ENCODE peak calls at places on chromosomes 1 and 21, in seven cellular contexts. One of them, this sample, is unnamed.

GRCh38 chr1:208238710-208239517 is 5.3 kb downstream of the PLXNA2 start:
- DNase-seq in psoas muscle: no peak
- DNase-seq in coronary artery: peak
- DNase-seq in PC-9: no peak
- DNase-seq in GM23338: peak
- DNase-seq in K562: peak
- DNase-seq in prostate gland: peak
- DNase-seq in this sample: peak

GRCh38 chr1:38989979-38990378 is 1.1 kb upstream of the AKIRIN1 start:
- DNase-seq in psoas muscle: no peak
- DNase-seq in coronary artery: no peak
- DNase-seq in PC-9: no peak
- DNase-seq in GM23338: no peak
- DNase-seq in K562: no peak
- DNase-seq in prostate gland: no peak
- DNase-seq in this sample: no peak

GRCh38 chr1:99820546-99820945 is 29.6 kb upstream of the AGL start:
- DNase-seq in psoas muscle: no peak
- DNase-seq in coronary artery: no peak
- DNase-seq in PC-9: no peak
- DNase-seq in GM23338: no peak
- DNase-seq in K562: no peak
- DNase-seq in prostate gland: no peak
- DNase-seq in this sample: no peak

GRCh38 chr1:233151850-233152249 is 143.7 kb downstream of the PCNX2 start:
- DNase-seq in psoas muscle: no peak
- DNase-seq in coronary artery: no peak
- DNase-seq in PC-9: no peak
- DNase-seq in GM23338: no peak
- DNase-seq in K562: no peak
- DNase-seq in prostate gland: no peak
- DNase-seq in this sample: no peak

GRCh38 chr1:232725303-232726047 is 79.7 kb upstream of the MAP10 start:
- DNase-seq in psoas muscle: no peak
- DNase-seq in coronary artery: no peak
- DNase-seq in PC-9: no peak
- DNase-seq in GM23338: peak
- DNase-seq in K562: no peak
- DNase-seq in prostate gland: no peak
- DNase-seq in this sample: no peak

GRCh38 chr1:220123889-220124288 is 30.0 kb downstream of the IARS2 start:
- DNase-seq in psoas muscle: no peak
- DNase-seq in coronary artery: no peak
- DNase-seq in PC-9: no peak
- DNase-seq in GM23338: peak
- DNase-seq in K562: peak
- DNase-seq in prostate gland: no peak
- DNase-seq in this sample: no peak

GRCh38 chr1:170791941-170792340 is 128.0 kb downstream of the PRRX1 start:
- DNase-seq in psoas muscle: no peak
- DNase-seq in coronary artery: no peak
- DNase-seq in PC-9: no peak
- DNase-seq in GM23338: no peak
- DNase-seq in K562: no peak
- DNase-seq in prostate gland: no peak
- DNase-seq in this sample: no peak

GRCh38 chr1:237043846-237044636 is 2.1 kb downstream of the RYR2 start:
- DNase-seq in psoas muscle: no peak
- DNase-seq in coronary artery: no peak
- DNase-seq in PC-9: no peak
- DNase-seq in GM23338: peak
- DNase-seq in K562: no peak
- DNase-seq in prostate gland: no peak
- DNase-seq in this sample: no peak

GRCh38 chr1:20530261-20530660 is 22.1 kb upstream of the FAM43B start:
- DNase-seq in psoas muscle: no peak
- DNase-seq in coronary artery: no peak
- DNase-seq in PC-9: no peak
- DNase-seq in GM23338: no peak
- DNase-seq in K562: peak
- DNase-seq in prostate gland: no peak
- DNase-seq in this sample: no peak

GRCh38 chr1:199218065-199218464 is 579.2 kb downstream of the PTPRC start:
- DNase-seq in psoas muscle: no peak
- DNase-seq in coronary artery: peak
- DNase-seq in PC-9: no peak
- DNase-seq in GM23338: peak
- DNase-seq in K562: no peak
- DNase-seq in prostate gland: no peak
- DNase-seq in this sample: no peak

GRCh38 chr1:36905941-36906340 is 128.4 kb downstream of the GRIK3 start:
- DNase-seq in psoas muscle: no peak
- DNase-seq in coronary artery: no peak
- DNase-seq in PC-9: no peak
- DNase-seq in GM23338: no peak
- DNase-seq in K562: no peak
- DNase-seq in prostate gland: no peak
- DNase-seq in this sample: no peak

GRCh38 chr1:207030522-207031009 is 2.0 kb downstream of the C1orf116 start:
- DNase-seq in psoas muscle: no peak
- DNase-seq in coronary artery: no peak
- DNase-seq in PC-9: no peak
- DNase-seq in GM23338: no peak
- DNase-seq in K562: no peak
- DNase-seq in prostate gland: no peak
- DNase-seq in this sample: no peak

GRCh38 chr1:151476083-151476482 is 16.8 kb upstream of the POGZ start:
- DNase-seq in psoas muscle: no peak
- DNase-seq in coronary artery: no peak
- DNase-seq in PC-9: no peak
- DNase-seq in GM23338: no peak
- DNase-seq in K562: no peak
- DNase-seq in prostate gland: no peak
- DNase-seq in this sample: no peak

GRCh38 chr1:20704390-20705301 is 13.2 kb downstream of the KIF17 start:
- DNase-seq in psoas muscle: no peak
- DNase-seq in coronary artery: no peak
- DNase-seq in PC-9: no peak
- DNase-seq in GM23338: no peak
- DNase-seq in K562: no peak
- DNase-seq in prostate gland: no peak
- DNase-seq in this sample: no peak

GRCh38 chr1:56897150-56898004 is 42.8 kb downstream of the C8A start:
- DNase-seq in psoas muscle: no peak
- DNase-seq in coronary artery: no peak
- DNase-seq in PC-9: no peak
- DNase-seq in GM23338: no peak
- DNase-seq in K562: no peak
- DNase-seq in prostate gland: no peak
- DNase-seq in this sample: no peak

GRCh38 chr1:179632868-179633267 is 41.2 kb downstream of the TDRD5 start:
- DNase-seq in psoas muscle: no peak
- DNase-seq in coronary artery: no peak
- DNase-seq in PC-9: no peak
- DNase-seq in GM23338: no peak
- DNase-seq in K562: no peak
- DNase-seq in prostate gland: no peak
- DNase-seq in this sample: no peak
- H3K27ac ChIP-seq in psoas muscle: no peak
- H3K27ac ChIP-seq in coronary artery: no peak
- H3K27ac ChIP-seq in PC-9: no peak
- H3K27ac ChIP-seq in GM23338: no peak
- H3K27ac ChIP-seq in K562: no peak
- H3K27ac ChIP-seq in prostate gland: no peak
- H3K27ac ChIP-seq in this sample: no peak

GRCh38 chr1:236020359-236021000 is 44.4 kb downstream of the NID1 start:
- DNase-seq in psoas muscle: peak
- DNase-seq in coronary artery: no peak
- DNase-seq in PC-9: no peak
- DNase-seq in GM23338: no peak
- DNase-seq in K562: no peak
- DNase-seq in prostate gland: no peak
- DNase-seq in this sample: no peak
- H3K27ac ChIP-seq in psoas muscle: peak
- H3K27ac ChIP-seq in coronary artery: no peak
- H3K27ac ChIP-seq in PC-9: no peak
- H3K27ac ChIP-seq in GM23338: no peak
- H3K27ac ChIP-seq in K562: no peak
- H3K27ac ChIP-seq in prostate gland: peak
- H3K27ac ChIP-seq in this sample: peak

GRCh38 chr1:150006881-150007401 is 3.6 kb downstream of the OTUD7B start:
- DNase-seq in psoas muscle: no peak
- DNase-seq in coronary artery: no peak
- DNase-seq in PC-9: no peak
- DNase-seq in GM23338: no peak
- DNase-seq in K562: peak
- DNase-seq in prostate gland: no peak
- DNase-seq in this sample: no peak
- H3K27ac ChIP-seq in psoas muscle: peak
- H3K27ac ChIP-seq in coronary artery: no peak
- H3K27ac ChIP-seq in PC-9: no peak
- H3K27ac ChIP-seq in GM23338: no peak
- H3K27ac ChIP-seq in K562: peak
- H3K27ac ChIP-seq in prostate gland: no peak
- H3K27ac ChIP-seq in this sample: no peak

GRCh38 chr1:234499119-234500039 is 20.4 kb upstream of the TARBP1 start:
- DNase-seq in psoas muscle: peak
- DNase-seq in coronary artery: peak
- DNase-seq in PC-9: peak
- DNase-seq in GM23338: peak
- DNase-seq in K562: peak
- DNase-seq in prostate gland: peak
- DNase-seq in this sample: peak
- H3K27ac ChIP-seq in psoas muscle: peak
- H3K27ac ChIP-seq in coronary artery: peak
- H3K27ac ChIP-seq in PC-9: peak
- H3K27ac ChIP-seq in GM23338: no peak
- H3K27ac ChIP-seq in K562: peak
- H3K27ac ChIP-seq in prostate gland: peak
- H3K27ac ChIP-seq in this sample: peak

DNA sequence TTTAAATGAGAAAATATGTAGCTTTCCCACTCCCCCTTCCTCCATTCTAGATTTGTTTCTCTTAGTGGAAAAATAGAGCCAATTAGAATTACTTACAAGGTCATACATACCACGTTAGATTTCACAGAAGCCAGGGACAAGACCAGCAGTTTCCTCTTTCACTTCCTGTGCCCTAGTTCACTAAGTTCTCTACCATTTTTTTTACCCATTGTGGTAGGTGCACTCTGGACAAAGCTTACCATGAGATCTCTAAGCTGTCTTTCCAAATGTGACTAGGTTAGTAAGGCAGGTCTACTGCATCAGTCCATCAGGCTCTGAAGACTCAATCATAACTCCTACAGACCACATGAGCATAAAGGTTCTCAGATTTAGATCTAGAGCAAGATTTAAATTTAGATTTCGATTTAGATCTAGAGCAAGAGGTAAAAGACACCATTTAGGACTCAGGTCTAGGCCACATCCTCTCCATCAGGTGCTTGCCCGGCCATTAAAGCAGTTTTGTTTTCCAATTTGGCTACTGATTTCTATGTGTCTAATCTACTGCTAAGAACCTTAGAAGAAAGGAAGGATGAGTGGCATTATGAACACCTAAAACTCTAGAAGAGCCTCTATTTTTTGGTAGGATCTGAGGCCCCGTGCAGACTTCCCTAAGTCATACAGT is 235.3 kb downstream of the FAF1 start:
- DNase-seq in psoas muscle: no peak
- DNase-seq in coronary artery: no peak
- DNase-seq in PC-9: no peak
- DNase-seq in GM23338: no peak
- DNase-seq in K562: no peak
- DNase-seq in prostate gland: no peak
- DNase-seq in this sample: no peak
- H3K27ac ChIP-seq in psoas muscle: no peak
- H3K27ac ChIP-seq in coronary artery: no peak
- H3K27ac ChIP-seq in PC-9: no peak
- H3K27ac ChIP-seq in GM23338: no peak
- H3K27ac ChIP-seq in K562: no peak
- H3K27ac ChIP-seq in prostate gland: no peak
- H3K27ac ChIP-seq in this sample: no peak

GRCh38 chr21:38921511-38922215 is 115.9 kb downstream of the ETS2 start:
- DNase-seq in psoas muscle: no peak
- DNase-seq in coronary artery: no peak
- DNase-seq in PC-9: no peak
- DNase-seq in GM23338: no peak
- DNase-seq in K562: no peak
- DNase-seq in prostate gland: no peak
- DNase-seq in this sample: no peak

GRCh38 chr21:38922474-38922873 is 116.7 kb downstream of the ETS2 start:
- DNase-seq in psoas muscle: no peak
- DNase-seq in coronary artery: no peak
- DNase-seq in PC-9: no peak
- DNase-seq in GM23338: no peak
- DNase-seq in K562: no peak
- DNase-seq in prostate gland: no peak
- DNase-seq in this sample: no peak

GRCh38 chr21:38918629-38919346 is 113.1 kb downstream of the ETS2 start:
- DNase-seq in psoas muscle: no peak
- DNase-seq in coronary artery: peak
- DNase-seq in PC-9: no peak
- DNase-seq in GM23338: no peak
- DNase-seq in K562: no peak
- DNase-seq in prostate gland: no peak
- DNase-seq in this sample: no peak

GRCh38 chr21:38917045-38917774 is 111.5 kb downstream of the ETS2 start:
- DNase-seq in psoas muscle: no peak
- DNase-seq in coronary artery: no peak
- DNase-seq in PC-9: no peak
- DNase-seq in GM23338: no peak
- DNase-seq in K562: no peak
- DNase-seq in prostate gland: peak
- DNase-seq in this sample: no peak

GRCh38 chr21:38920631-38921398 is 115.1 kb downstream of the ETS2 start:
- DNase-seq in psoas muscle: no peak
- DNase-seq in coronary artery: peak
- DNase-seq in PC-9: no peak
- DNase-seq in GM23338: no peak
- DNase-seq in K562: no peak
- DNase-seq in prostate gland: no peak
- DNase-seq in this sample: peak
- H3K27ac ChIP-seq in psoas muscle: peak
- H3K27ac ChIP-seq in coronary artery: peak
- H3K27ac ChIP-seq in PC-9: peak
- H3K27ac ChIP-seq in GM23338: no peak
- H3K27ac ChIP-seq in K562: no peak
- H3K27ac ChIP-seq in prostate gland: peak
- H3K27ac ChIP-seq in this sample: peak